ENCODE peak calls at places on chromosomes 4 and X, in seven cellular contexts. One of them, this sample, is unnamed.

GRCh38 chr4:126991965-126992364 is 640.8 kb upstream of the INTU start:
- DNase-seq in cardiac muscle cell: no peak
- DNase-seq in ascending aorta: no peak
- DNase-seq in AG10803: peak
- DNase-seq in astrocyte of the spinal cord: peak
- DNase-seq in HCT116: no peak
- DNase-seq in GM12865: no peak
- DNase-seq in this sample: peak

GRCh38 chr4:98802673-98803286 is 126.2 kb downstream of the EIF4E start:
- DNase-seq in GM12865: no peak
- DNase-seq in ascending aorta: no peak
- DNase-seq in cardiac muscle cell: no peak
- DNase-seq in HCT116: no peak
- DNase-seq in astrocyte of the spinal cord: no peak
- DNase-seq in AG10803: no peak
- DNase-seq in this sample: no peak

GRCh38 chrX:129116651-129117050 is 406.6 kb downstream of the SMARCA1 start:
- DNase-seq in ascending aorta: no peak
- DNase-seq in astrocyte of the spinal cord: no peak
- DNase-seq in HCT116: no peak
- DNase-seq in cardiac muscle cell: no peak
- DNase-seq in AG10803: no peak
- DNase-seq in GM12865: no peak
- DNase-seq in this sample: no peak

GRCh38 chr4:153804742-153805141 is 15.9 kb upstream of the SFRP2 start:
- DNase-seq in HCT116: no peak
- DNase-seq in cardiac muscle cell: peak
- DNase-seq in AG10803: peak
- DNase-seq in astrocyte of the spinal cord: no peak
- DNase-seq in GM12865: no peak
- DNase-seq in ascending aorta: no peak
- DNase-seq in this sample: no peak

GRCh38 chr4:80918004-80918403 is 112.5 kb upstream of the BMP3 start:
- DNase-seq in ascending aorta: no peak
- DNase-seq in AG10803: peak
- DNase-seq in astrocyte of the spinal cord: no peak
- DNase-seq in cardiac muscle cell: no peak
- DNase-seq in HCT116: no peak
- DNase-seq in GM12865: no peak
- DNase-seq in this sample: peak

GRCh38 chr4:109559625-109559982 is 442 bp upstream of the MCUB start:
- DNase-seq in astrocyte of the spinal cord: no peak
- DNase-seq in AG10803: peak
- DNase-seq in ascending aorta: peak
- DNase-seq in GM12865: no peak
- DNase-seq in HCT116: no peak
- DNase-seq in cardiac muscle cell: no peak
- DNase-seq in this sample: no peak

GRCh38 chr4:25861951-25862410 is 807 bp downstream of the SEL1L3 start:
- DNase-seq in cardiac muscle cell: peak
- DNase-seq in astrocyte of the spinal cord: peak
- DNase-seq in GM12865: no peak
- DNase-seq in HCT116: no peak
- DNase-seq in AG10803: peak
- DNase-seq in ascending aorta: no peak
- DNase-seq in this sample: peak

GRCh38 chr4:98688416-98689290 is 30.2 kb upstream of the TSPAN5 start:
- DNase-seq in cardiac muscle cell: no peak
- DNase-seq in ascending aorta: no peak
- DNase-seq in AG10803: peak
- DNase-seq in astrocyte of the spinal cord: peak
- DNase-seq in GM12865: no peak
- DNase-seq in HCT116: peak
- DNase-seq in this sample: peak

GRCh38 chr4:159725571-159725970 is 622.7 kb downstream of the RAPGEF2 start:
- DNase-seq in astrocyte of the spinal cord: no peak
- DNase-seq in HCT116: no peak
- DNase-seq in ascending aorta: no peak
- DNase-seq in cardiac muscle cell: no peak
- DNase-seq in AG10803: no peak
- DNase-seq in GM12865: no peak
- DNase-seq in this sample: no peak

GRCh38 chr4:2334826-2335728 is 73.2 kb upstream of the MXD4 start:
- DNase-seq in GM12865: no peak
- DNase-seq in HCT116: no peak
- DNase-seq in ascending aorta: peak
- DNase-seq in astrocyte of the spinal cord: no peak
- DNase-seq in cardiac muscle cell: no peak
- DNase-seq in AG10803: no peak
- DNase-seq in this sample: no peak

GRCh38 chr4:79856196-79856595 is 216.8 kb downstream of the ANTXR2 start:
- DNase-seq in ascending aorta: no peak
- DNase-seq in HCT116: no peak
- DNase-seq in GM12865: no peak
- DNase-seq in astrocyte of the spinal cord: no peak
- DNase-seq in AG10803: no peak
- DNase-seq in cardiac muscle cell: no peak
- DNase-seq in this sample: no peak

GRCh38 chr4:172666711-172667368 is 501.8 kb upstream of the GALNT7 start:
- DNase-seq in AG10803: no peak
- DNase-seq in astrocyte of the spinal cord: no peak
- DNase-seq in GM12865: peak
- DNase-seq in HCT116: no peak
- DNase-seq in ascending aorta: no peak
- DNase-seq in cardiac muscle cell: peak
- DNase-seq in this sample: peak

GRCh38 chr4:26268246-26268645 is 52.6 kb upstream of the RBPJ start:
- DNase-seq in astrocyte of the spinal cord: no peak
- DNase-seq in HCT116: no peak
- DNase-seq in cardiac muscle cell: no peak
- DNase-seq in AG10803: no peak
- DNase-seq in GM12865: no peak
- DNase-seq in ascending aorta: no peak
- DNase-seq in this sample: no peak

GRCh38 chr4:185797018-185797417 is 15.0 kb downstream of the SORBS2 start:
- DNase-seq in cardiac muscle cell: peak
- DNase-seq in HCT116: no peak
- DNase-seq in AG10803: no peak
- DNase-seq in GM12865: no peak
- DNase-seq in ascending aorta: no peak
- DNase-seq in astrocyte of the spinal cord: no peak
- DNase-seq in this sample: no peak

GRCh38 chr4:138686078-138686477 is 329.5 kb upstream of the NOCT start:
- DNase-seq in ascending aorta: no peak
- DNase-seq in HCT116: no peak
- DNase-seq in AG10803: no peak
- DNase-seq in cardiac muscle cell: no peak
- DNase-seq in astrocyte of the spinal cord: no peak
- DNase-seq in GM12865: no peak
- DNase-seq in this sample: no peak

GRCh38 chr4:144627663-144628076 is 18.3 kb upstream of the HHIP start:
- DNase-seq in ascending aorta: no peak
- DNase-seq in astrocyte of the spinal cord: peak
- DNase-seq in GM12865: no peak
- DNase-seq in AG10803: no peak
- DNase-seq in HCT116: no peak
- DNase-seq in cardiac muscle cell: no peak
- DNase-seq in this sample: peak

GRCh38 chr4:83535945-83536648 is at the start of gene GPAT3:
- DNase-seq in GM12865: peak
- DNase-seq in ascending aorta: peak
- DNase-seq in cardiac muscle cell: peak
- DNase-seq in astrocyte of the spinal cord: peak
- DNase-seq in AG10803: peak
- DNase-seq in HCT116: peak
- DNase-seq in this sample: peak

GRCh38 chr4:139689093-139689722 is 23.6 kb downstream of the MGST2 start:
- DNase-seq in astrocyte of the spinal cord: no peak
- DNase-seq in HCT116: no peak
- DNase-seq in AG10803: no peak
- DNase-seq in cardiac muscle cell: no peak
- DNase-seq in GM12865: no peak
- DNase-seq in ascending aorta: no peak
- DNase-seq in this sample: no peak

GRCh38 chrX:46903458-46904242 is 8.6 kb upstream of the JADE3 start:
- DNase-seq in astrocyte of the spinal cord: peak
- DNase-seq in ascending aorta: peak
- DNase-seq in GM12865: peak
- DNase-seq in cardiac muscle cell: peak
- DNase-seq in HCT116: peak
- DNase-seq in AG10803: peak
- DNase-seq in this sample: peak

DNA sequence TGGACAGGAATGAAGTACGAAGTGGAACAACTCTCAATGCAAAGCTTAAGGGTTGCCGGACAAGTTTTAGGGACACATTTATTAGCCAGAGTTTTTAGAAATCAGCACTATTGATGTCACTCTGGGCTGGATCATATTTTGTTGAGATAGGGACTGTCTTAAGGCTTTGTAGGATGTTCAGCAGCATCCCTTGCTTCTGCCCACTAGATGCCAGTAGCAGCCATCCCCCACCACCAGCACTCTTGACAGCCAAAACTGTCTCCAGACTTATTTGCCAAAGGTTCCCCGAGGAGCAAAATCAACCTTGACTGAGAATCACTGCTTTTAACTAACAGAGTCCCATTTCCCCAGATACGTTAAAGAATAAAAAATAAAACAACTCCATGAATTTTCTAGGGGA is 1497.3 kb downstream of the STIM2 start:
- DNase-seq in AG10803: peak
- DNase-seq in astrocyte of the spinal cord: no peak
- DNase-seq in GM12865: no peak
- DNase-seq in ascending aorta: no peak
- DNase-seq in cardiac muscle cell: no peak
- DNase-seq in HCT116: peak
- DNase-seq in this sample: peak
- TF ChIP-seq CTCF in AG10803: peak
- TF ChIP-seq CTCF in astrocyte of the spinal cord: peak
- TF ChIP-seq CTCF in GM12865: no peak
- TF ChIP-seq CTCF in ascending aorta: no peak
- TF ChIP-seq CTCF in cardiac muscle cell: peak
- TF ChIP-seq CTCF in HCT116: peak
- TF ChIP-seq CTCF in this sample: peak

DNA sequence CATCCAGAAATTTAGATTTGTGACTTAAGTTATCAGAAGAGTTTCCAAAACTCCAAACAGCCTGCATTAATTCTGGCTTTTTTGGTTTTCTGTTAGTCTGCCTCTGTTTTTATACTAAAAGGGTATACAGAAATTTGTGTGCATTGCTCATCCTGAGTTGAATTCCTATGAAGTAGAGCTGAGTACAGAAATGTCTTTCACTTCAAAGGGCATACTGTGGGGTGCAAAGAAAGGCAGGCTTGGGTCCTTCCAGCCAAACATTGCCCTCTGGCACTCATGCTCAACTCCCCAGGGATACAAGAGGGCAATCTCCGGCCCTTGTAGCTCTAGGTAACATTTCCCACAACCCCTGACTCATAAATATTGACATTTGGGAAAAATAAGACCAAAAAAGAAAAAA is 27.6 kb upstream of the TMEM184C start:
- DNase-seq in ascending aorta: no peak
- DNase-seq in GM12865: no peak
- DNase-seq in astrocyte of the spinal cord: peak
- DNase-seq in HCT116: no peak
- DNase-seq in AG10803: no peak
- DNase-seq in cardiac muscle cell: no peak
- DNase-seq in this sample: peak
- H3K4me3 ChIP-seq in ascending aorta: no peak
- H3K4me3 ChIP-seq in GM12865: no peak
- H3K4me3 ChIP-seq in astrocyte of the spinal cord: no peak
- H3K4me3 ChIP-seq in HCT116: no peak
- H3K4me3 ChIP-seq in AG10803: no peak
- H3K4me3 ChIP-seq in cardiac muscle cell: no peak
- H3K4me3 ChIP-seq in this sample: no peak

GRCh38 chrX:152601848-152602616 is 35.7 kb upstream of the GABRQ start:
- DNase-seq in AG10803: no peak
- DNase-seq in HCT116: peak
- DNase-seq in cardiac muscle cell: no peak
- DNase-seq in ascending aorta: no peak
- DNase-seq in GM12865: peak
- DNase-seq in astrocyte of the spinal cord: peak
- DNase-seq in this sample: no peak
- TF ChIP-seq CTCF in AG10803: no peak
- TF ChIP-seq CTCF in HCT116: peak
- TF ChIP-seq CTCF in cardiac muscle cell: no peak
- TF ChIP-seq CTCF in ascending aorta: no peak
- TF ChIP-seq CTCF in GM12865: peak
- TF ChIP-seq CTCF in astrocyte of the spinal cord: no peak
- TF ChIP-seq CTCF in this sample: no peak

DNA sequence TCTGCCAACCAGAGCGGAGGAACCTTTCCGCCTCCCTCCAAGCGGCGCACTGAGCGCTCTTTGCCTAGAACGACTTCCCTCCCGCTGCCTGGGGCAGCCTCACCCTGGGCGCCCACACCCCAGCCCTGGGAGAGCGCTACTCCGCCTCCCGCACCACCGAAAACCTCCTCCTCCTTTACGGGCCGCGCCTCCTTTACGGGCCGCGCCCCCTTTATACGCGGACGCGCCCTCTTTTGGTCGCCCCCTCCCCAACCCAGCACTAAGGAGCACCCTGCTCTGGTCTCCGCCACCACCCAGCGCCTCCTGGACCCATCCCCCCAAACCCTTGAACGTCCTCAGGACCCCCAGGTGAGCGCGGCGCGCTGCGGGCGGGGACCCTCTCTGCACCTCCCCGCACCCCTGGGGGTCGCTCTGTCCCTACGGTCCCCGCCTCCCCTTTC is 586 bp upstream of the NSG1 start:
- DNase-seq in ascending aorta: no peak
- DNase-seq in astrocyte of the spinal cord: no peak
- DNase-seq in AG10803: no peak
- DNase-seq in HCT116: no peak
- DNase-seq in cardiac muscle cell: peak
- DNase-seq in GM12865: no peak
- DNase-seq in this sample: no peak
- H3K4me3 ChIP-seq in ascending aorta: peak
- H3K4me3 ChIP-seq in astrocyte of the spinal cord: peak
- H3K4me3 ChIP-seq in AG10803: peak
- H3K4me3 ChIP-seq in HCT116: no peak
- H3K4me3 ChIP-seq in cardiac muscle cell: peak
- H3K4me3 ChIP-seq in GM12865: no peak
- H3K4me3 ChIP-seq in this sample: no peak